ENCODE peak calls at places on chromosomes 12 and 14, in eight cellular contexts. U, A, Z, F, B, J, S and N are unnamed samples.

GRCh38 chr12:110223777-110224378 is 57.2 kb upstream of the ATP2A2 start:
- DNase-seq in A (no peak), J (no peak), U (no peak), Z (no peak), F (no peak), S (peak), B (no peak), N (no peak)

GRCh38 chr12:19938031-19938430 is 430.3 kb upstream of the PDE3A start:
- DNase-seq in A (no peak), S (peak), Z (no peak), U (no peak), B (no peak), F (no peak), J (no peak), N (no peak)

GRCh38 chr12:122174155-122174845 is at the start of gene IL31:
- DNase-seq in B (no peak), Z (no peak), U (no peak), A (no peak), F (no peak), S (no peak), J (no peak), N (no peak)

GRCh38 chr12:113208041-113208934 is 13.0 kb upstream of the TPCN1 start:
- DNase-seq in S (peak), U (peak), Z (no peak), B (no peak), J (no peak), A (no peak), F (peak), N (no peak)

GRCh38 chr14:55297611-55298323 is 26.5 kb downstream of the FBXO34 start:
- DNase-seq in Z (peak), U (no peak), A (no peak), F (no peak), S (no peak), J (no peak), B (peak), N (no peak)

GRCh38 chr12:12466157-12466556 is 96.5 kb downstream of the DUSP16 start:
- DNase-seq in B (no peak), A (no peak), Z (no peak), U (no peak), F (no peak), S (no peak), J (no peak), N (no peak)

GRCh38 chr12:48813464-48814312 is 4.6 kb upstream of the CACNB3 start:
- DNase-seq in F (no peak), Z (no peak), A (no peak), S (peak), B (no peak), U (no peak), J (no peak), N (no peak)

GRCh38 chr14:34064349-34064748 is 113.5 kb upstream of the EGLN3 start:
- DNase-seq in S (peak), U (no peak), B (peak), F (peak), J (peak), A (no peak), Z (peak), N (no peak)

GRCh38 chr14:52767058-52767833 is 24.2 kb downstream of the GNPNAT1 start:
- DNase-seq in F (no peak), S (peak), J (no peak), U (no peak), B (no peak), Z (no peak), A (no peak), N (no peak)

GRCh38 chr12:42407306-42407705 is 81.3 kb downstream of the PPHLN1 start:
- DNase-seq in A (no peak), U (no peak), B (no peak), J (no peak), F (no peak), S (peak), Z (no peak), N (no peak)

GRCh38 chr14:50083467-50084337 is 32.7 kb downstream of the VCPKMT start:
- DNase-seq in Z (no peak), F (no peak), S (no peak), U (no peak), B (no peak), J (no peak), A (no peak), N (no peak)

GRCh38 chr12:3148366-3149000 is 71.3 kb downstream of the TSPAN9 start:
- DNase-seq in S (no peak), F (peak), B (no peak), A (no peak), Z (no peak), U (peak), J (peak), N (no peak)

GRCh38 chr12:130832561-130833209 is 6.4 kb downstream of the STX2 start:
- DNase-seq in B (no peak), F (peak), U (peak), S (peak), Z (peak), J (peak), A (no peak), N (no peak)

GRCh38 chr12:110170535-110171185 is 46.5 kb downstream of the IFT81 start:
- DNase-seq in F (no peak), U (no peak), A (no peak), S (peak), Z (no peak), J (no peak), B (no peak), N (no peak)

GRCh38 chr14:73896521-73896920 is 9.9 kb downstream of the ZNF410 start:
- DNase-seq in J (no peak), F (no peak), Z (no peak), B (no peak), S (peak), U (no peak), A (no peak), N (no peak)

GRCh38 chr14:102086972-102087761 is at the start of gene HSP90AA1:
- DNase-seq in Z (peak), U (peak), A (peak), F (peak), S (peak), J (peak), B (peak), N (no peak)

GRCh38 chr12:67457799-67458680 is 188.9 kb downstream of the CAND1 start:
- DNase-seq in A (no peak), B (no peak), S (no peak), F (no peak), J (no peak), Z (no peak), U (no peak), N (no peak)

GRCh38 chr12:111596985-111597730 is 2.0 kb downstream of the ATXN2 start:
- DNase-seq in S (peak), B (peak), F (peak), A (peak), U (no peak), J (peak), Z (peak), N (no peak)

GRCh38 chr14:55530464-55530863 is 49.5 kb upstream of the KTN1 start:
- DNase-seq in B (no peak), A (peak), F (no peak), Z (no peak), S (no peak), U (no peak), J (no peak), N (no peak)

GRCh38 chr14:64549016-64549415 is 745 bp upstream of the PPP1R36 start:
- DNase-seq in U (no peak), Z (no peak), A (no peak), B (no peak), J (no peak), S (no peak), F (no peak), N (no peak)

GRCh38 chr12:91441996-91442395 is 259.4 kb upstream of the DCN start:
- DNase-seq in S (no peak), U (no peak), J (no peak), Z (no peak), A (no peak), B (no peak), F (no peak), N (no peak)

GRCh38 chr12:124551268-124552144 is 15.9 kb downstream of the NCOR2 start:
- DNase-seq in U (peak), S (no peak), B (peak), F (peak), Z (peak), J (no peak), A (peak), N (no peak)

GRCh38 chr12:24546661-24547060 is 402.2 kb downstream of the BCAT1 start:
- DNase-seq in F (no peak), B (no peak), S (no peak), U (no peak), A (no peak), J (no peak), Z (no peak), N (no peak)

GRCh38 chr14:56328021-56328420 is 209.8 kb downstream of the PELI2 start:
- DNase-seq in J (no peak), F (no peak), Z (no peak), A (no peak), S (no peak), B (no peak), U (no peak), N (no peak)

GRCh38 chr12:11513288-11513687 is 117.9 kb upstream of the PRB2 start:
- DNase-seq in U (no peak), J (no peak), F (no peak), S (peak), A (no peak), B (no peak), Z (no peak), N (no peak)

GRCh38 chr12:25301798-25302197 is 51.1 kb upstream of the KRAS start:
- DNase-seq in U (no peak), J (no peak), S (no peak), F (no peak), A (no peak), B (no peak), Z (no peak), N (no peak)

GRCh38 chr12:124754949-124755800 is 108.5 kb downstream of the SCARB1 start:
- DNase-seq in Z (peak), B (peak), A (no peak), J (peak), U (peak), S (peak), F (peak), N (no peak)

GRCh38 chr12:32605326-32606095 is 73.6 kb upstream of the DNM1L start:
- DNase-seq in S (no peak), Z (no peak), U (no peak), J (no peak), F (no peak), A (no peak), B (peak), N (no peak)

GRCh38 chr12:96104566-96104965 is 69.2 kb upstream of the LTA4H start:
- DNase-seq in A (no peak), B (no peak), F (no peak), J (no peak), Z (no peak), S (no peak), U (no peak), N (no peak)

GRCh38 chr12:122537021-122537420 is 10.0 kb downstream of the KNTC1 start:
- DNase-seq in Z (no peak), F (no peak), U (no peak), A (no peak), J (no peak), S (peak), B (no peak), N (no peak)

GRCh38 chr14:105880616-105881015 is 354.2 kb downstream of the TMEM121 start:
- DNase-seq in A (no peak), J (peak), F (no peak), U (no peak), S (no peak), B (no peak), Z (no peak), N (no peak)

GRCh38 chr14:88542857-88543795 is 11.7 kb downstream of the PTPN21 start:
- DNase-seq in F (no peak), B (no peak), Z (no peak), U (no peak), J (no peak), A (no peak), S (peak), N (no peak)

GRCh38 chr14:96514694-96515093 is 12.5 kb downstream of the PAPOLA start:
- DNase-seq in F (no peak), A (no peak), U (no peak), B (no peak), S (no peak), J (no peak), Z (no peak), N (no peak)

GRCh38 chr12:91506461-91506860 is 323.8 kb upstream of the DCN start:
- DNase-seq in U (no peak), A (no peak), S (no peak), Z (no peak), F (no peak), B (no peak), J (no peak), N (no peak)

GRCh38 chr12:124347805-124348658 is 53.1 kb downstream of the RFLNA start:
- DNase-seq in J (no peak), A (no peak), Z (no peak), S (no peak), F (no peak), B (peak), U (no peak), N (no peak)

GRCh38 chr12:123041811-123042655 is 61.6 kb downstream of the ARL6IP4 start:
- DNase-seq in Z (no peak), A (no peak), F (no peak), J (no peak), B (no peak), S (peak), U (no peak), N (no peak)

GRCh38 chr12:121711925-121712461 is 559 bp upstream of the TMEM120B start:
- DNase-seq in B (peak), Z (peak), A (peak), F (peak), S (peak), J (peak), U (peak), N (no peak)

GRCh38 chr12:49232940-49233841 is 31.7 kb upstream of the TUBA1C start:
- DNase-seq in A (peak), S (peak), Z (peak), U (peak), B (peak), F (peak), J (peak), N (no peak)

DNA sequence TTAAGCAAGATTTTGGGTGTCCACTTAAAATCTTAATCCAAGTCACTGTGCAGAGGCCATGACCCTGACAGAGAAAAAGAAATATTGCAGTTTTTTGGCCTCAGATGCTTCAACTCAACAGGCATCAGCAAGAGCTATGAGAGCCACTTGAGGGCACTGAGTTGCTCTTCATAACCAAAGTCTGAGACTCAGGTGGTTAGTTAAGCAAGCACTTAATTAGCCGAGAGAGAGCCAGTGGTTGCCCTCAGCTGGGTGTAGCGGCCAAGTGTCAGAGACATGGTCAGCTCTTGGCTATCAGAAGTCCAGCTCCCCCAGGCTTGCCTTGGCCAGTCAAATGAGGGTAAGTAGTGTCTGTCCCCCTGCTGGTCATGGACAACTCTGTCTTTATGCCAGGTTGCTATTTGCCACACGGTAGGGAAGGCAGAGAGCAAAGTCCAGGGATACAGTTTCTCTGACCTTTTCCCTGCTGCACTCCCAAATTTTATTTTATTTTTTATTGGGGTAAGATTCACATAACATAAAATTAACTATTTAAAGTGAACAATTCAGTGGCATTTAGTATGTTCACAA is 9.0 kb upstream of the KRT71 start:
- DNase-seq in Z (peak), U (no peak), F (no peak), S (no peak), J (no peak), A (no peak), B (no peak), N (no peak)
- TF ChIP-seq CTCF in Z (no peak), U (no peak), F (peak), S (no peak), J (no peak), A (peak), B (no peak), N (peak)

GRCh38 chr12:53984901-53985357 is at the start of gene HOXC10:
- DNase-seq in Z (peak), B (no peak), A (peak), S (peak), F (peak), U (peak), J (peak), N (peak)

GRCh38 chr12:53982616-53983579 is 2.0 kb upstream of the HOXC10 start:
- DNase-seq in F (no peak), B (no peak), J (no peak), A (no peak), Z (no peak), S (no peak), U (no peak), N (no peak)

GRCh38 chr12:53985358-53985899 is 483 bp downstream of the HOXC10 start:
- DNase-seq in Z (no peak), B (no peak), F (no peak), J (no peak), S (no peak), U (no peak), A (no peak), N (no peak)

GRCh38 chr12:53981652-53982565 is 3.0 kb upstream of the HOXC10 start:
- DNase-seq in U (no peak), J (no peak), Z (no peak), S (no peak), B (no peak), A (no peak), F (no peak), N (no peak)

DNA sequence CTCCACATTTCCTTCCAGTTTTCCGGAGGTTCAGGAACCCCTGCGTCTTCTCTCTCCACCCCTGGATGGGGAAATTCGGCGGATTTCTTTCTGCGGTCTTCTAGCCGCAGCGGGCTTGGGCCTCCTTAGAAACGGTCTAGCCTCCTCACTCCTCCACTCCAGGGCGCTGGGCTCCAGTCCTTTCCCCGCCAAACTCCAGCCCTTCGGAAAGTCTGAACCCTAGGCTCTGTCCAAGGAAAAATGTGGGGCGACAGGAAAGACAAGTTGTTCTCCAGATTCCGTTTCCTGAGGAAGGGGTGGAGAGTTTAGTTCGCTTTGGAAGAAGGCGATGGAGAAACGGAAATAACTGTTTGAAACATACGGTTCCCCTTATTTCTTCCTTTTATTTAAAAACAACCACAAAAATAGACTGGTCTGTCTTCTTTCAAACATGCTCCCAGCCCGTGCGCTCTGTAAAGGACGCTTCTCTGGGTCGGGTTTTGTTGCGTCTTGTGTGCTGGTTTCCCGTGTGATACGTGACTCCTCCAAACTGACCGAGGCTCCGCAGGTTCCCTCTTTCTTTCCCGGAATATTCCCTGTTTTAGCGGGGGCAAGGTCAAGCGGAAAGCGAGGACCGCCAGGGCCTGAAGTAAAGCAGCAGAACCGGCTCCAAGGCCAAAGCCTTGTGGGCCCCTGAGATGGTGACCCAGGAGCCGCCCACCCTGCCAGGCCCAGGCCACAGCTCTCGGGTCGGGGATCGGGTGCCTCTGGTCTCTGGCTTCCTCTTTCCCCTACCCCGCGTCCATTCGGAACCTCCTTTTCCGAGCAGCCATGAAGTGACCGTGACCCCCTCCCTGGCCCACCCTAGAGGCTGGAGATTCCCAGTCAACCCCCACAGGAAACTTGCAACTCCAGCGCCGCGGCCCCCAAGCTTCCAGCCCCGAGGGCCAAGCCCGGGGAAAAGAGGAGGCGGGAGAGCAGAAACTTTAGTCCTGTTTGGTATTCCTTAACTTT is 1.1 kb upstream of the HOXC10 start:
- DNase-seq in U (no peak), Z (no peak), J (no peak), S (no peak), F (no peak), A (no peak), B (no peak), N (no peak)
- H3K4me3 ChIP-seq in U (no peak), Z (no peak), J (peak), S (no peak), F (no peak), A (no peak), B (no peak), N (peak)

GRCh38 chr14:22556021-22556989 is 32.7 kb downstream of the DAD1 start:
- DNase-seq in Z (peak), F (no peak), U (peak), A (no peak), S (peak), J (peak), B (peak), N (no peak)
- TF ChIP-seq CTCF in Z (no peak), F (no peak), U (no peak), A (no peak), S (no peak), J (no peak), B (no peak), N (no peak)

GRCh38 chr14:100078216-100078780 is 13.1 kb downstream of the EVL start:
- DNase-seq in U (no peak), F (no peak), A (no peak), J (no peak), Z (no peak), B (no peak), S (no peak), N (no peak)

GRCh38 chr14:100079606-100080005 is 14.4 kb downstream of the EVL start:
- DNase-seq in F (no peak), Z (no peak), A (no peak), B (no peak), U (no peak), S (no peak), J (no peak), N (no peak)

GRCh38 chr14:100077441-100077840 is 12.2 kb downstream of the EVL start:
- DNase-seq in Z (no peak), A (no peak), S (no peak), U (no peak), F (no peak), J (no peak), B (no peak), N (no peak)

GRCh38 chr14:100080206-100080605 is 15.0 kb downstream of the EVL start:
- DNase-seq in B (no peak), J (no peak), A (no peak), S (no peak), F (no peak), U (no peak), Z (no peak), N (no peak)

GRCh38 chr14:100078997-100079561 is 13.9 kb downstream of the EVL start:
- DNase-seq in B (no peak), Z (no peak), U (no peak), J (no peak), A (no peak), S (peak), F (no peak), N (no peak)
- H3K4me3 ChIP-seq in B (no peak), Z (no peak), U (no peak), J (no peak), A (no peak), S (no peak), F (no peak), N (no peak)

GRCh38 chr12:132196873-132197390 is 52.7 kb downstream of the NOC4L start:
- DNase-seq in S (no peak), A (no peak), J (no peak), U (peak), F (no peak), B (no peak), Z (no peak), N (no peak)
- TF ChIP-seq CTCF in S (no peak), A (no peak), J (no peak), U (no peak), F (no peak), B (no peak), Z (no peak), N (no peak)

GRCh38 chr14:77032483-77032853 is 4.0 kb upstream of the IRF2BPL start:
- DNase-seq in U (no peak), S (no peak), J (no peak), B (no peak), Z (no peak), F (no peak), A (no peak), N (no peak)
- H3K4me3 ChIP-seq in U (peak), S (peak), J (peak), B (peak), Z (no peak), F (peak), A (no peak), N (peak)

DNA sequence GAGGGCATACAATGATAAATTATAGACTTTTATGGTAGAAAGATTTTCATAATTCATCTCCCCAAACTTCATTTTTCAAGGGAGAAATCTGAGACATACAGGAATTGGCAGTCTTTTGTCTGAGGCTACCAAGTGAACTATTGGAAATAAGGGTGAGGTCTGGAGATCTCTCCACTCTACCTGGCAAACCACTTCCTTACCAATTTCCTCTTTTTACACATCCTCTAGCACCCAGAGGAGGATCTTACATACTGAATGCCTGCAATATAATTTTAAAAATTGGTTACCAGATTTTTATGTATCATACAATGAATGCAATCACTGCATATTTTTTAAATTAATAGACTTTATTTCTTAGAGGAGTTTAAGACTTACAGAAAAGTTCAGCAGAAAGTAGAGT is 6.6 kb downstream of the PDE6H start:
- DNase-seq in S (no peak), U (no peak), B (no peak), A (no peak), Z (no peak), F (no peak), J (no peak), N (no peak)
- TF ChIP-seq CTCF in S (no peak), U (no peak), B (no peak), A (no peak), Z (no peak), F (no peak), J (no peak), N (no peak)